ENCODE peak calls at places on chromosome 13, in eight cellular contexts. A, R, G, M, Q, S, C and K are unnamed samples.

GRCh38 chr13:91238036-91238435 is 109.5 kb upstream of the MIR17HG start:
- DNase-seq in R (no peak), C (no peak), G (no peak), A (no peak), M (no peak), S (no peak), Q (no peak), K (no peak)

GRCh38 chr13:33194820-33195692 is 90.5 kb downstream of the STARD13 start:
- DNase-seq in R (peak), A (no peak), S (peak), Q (peak), C (no peak), G (no peak), M (no peak), K (peak)

GRCh38 chr13:90868321-90868920 is 479.1 kb upstream of the MIR17HG start:
- DNase-seq in G (no peak), R (peak), Q (no peak), A (no peak), M (no peak), C (no peak), S (peak), K (no peak)

GRCh38 chr13:99033814-99034213 is 56.0 kb upstream of the DOCK9 start:
- DNase-seq in R (peak), S (no peak), C (no peak), A (no peak), G (no peak), Q (no peak), M (no peak), K (no peak)

GRCh38 chr13:100710176-100710575 is 35.6 kb upstream of the TMTC4 start:
- DNase-seq in A (no peak), R (no peak), G (no peak), Q (no peak), M (no peak), C (no peak), S (no peak), K (no peak)

GRCh38 chr13:20489185-20489820 is 36.4 kb downstream of the CRYL1 start:
- DNase-seq in S (peak), R (peak), Q (peak), M (no peak), C (peak), A (no peak), G (no peak), K (no peak)

GRCh38 chr13:90477194-90477593 is 870.3 kb upstream of the MIR17HG start:
- DNase-seq in R (peak), A (no peak), G (no peak), Q (no peak), C (no peak), S (no peak), M (no peak), K (no peak)

GRCh38 chr13:114077938-114078335 is 54.5 kb downstream of the RASA3 start:
- DNase-seq in Q (no peak), A (no peak), G (no peak), S (peak), R (peak), C (peak), M (peak), K (peak)

GRCh38 chr13:77720988-77721387 is 23.5 kb downstream of the SLAIN1 start:
- DNase-seq in M (no peak), Q (no peak), S (no peak), R (no peak), C (no peak), A (no peak), G (no peak), K (no peak)

GRCh38 chr13:49248433-49249002 is 793 bp downstream of the CDADC1 start:
- DNase-seq in C (no peak), R (peak), S (peak), G (no peak), A (peak), Q (no peak), M (no peak), K (no peak)

GRCh38 chr13:43431279-43431678 is 355.5 kb downstream of the ENOX1 start:
- DNase-seq in G (no peak), M (no peak), C (no peak), A (no peak), Q (no peak), S (no peak), R (no peak), K (no peak)

GRCh38 chr13:78121001-78121400 is 202.4 kb upstream of the EDNRB start:
- DNase-seq in R (no peak), A (no peak), C (no peak), Q (no peak), M (no peak), S (no peak), G (no peak), K (no peak)

GRCh38 chr13:37382156-37382555 is 216.4 kb downstream of the POSTN start:
- DNase-seq in G (no peak), S (no peak), C (no peak), A (no peak), Q (no peak), M (no peak), R (no peak), K (no peak)

GRCh38 chr13:63540042-63540441 is 2124.4 kb upstream of the PCDH20 start:
- DNase-seq in M (no peak), R (no peak), A (no peak), Q (no peak), S (no peak), C (no peak), G (no peak), K (no peak)

GRCh38 chr13:113628291-113629270 is 29.4 kb downstream of the ATP4B start:
- DNase-seq in C (no peak), Q (no peak), A (peak), M (no peak), S (no peak), R (no peak), G (no peak), K (no peak)

GRCh38 chr13:93776936-93777335 is 550.3 kb downstream of the GPC6 start:
- DNase-seq in A (no peak), Q (no peak), S (peak), C (no peak), R (peak), M (no peak), G (no peak), K (peak)

GRCh38 chr13:112721198-112722104 is 31.6 kb downstream of the ATP11A start:
- DNase-seq in M (no peak), G (no peak), A (no peak), R (no peak), S (no peak), Q (no peak), C (no peak), K (no peak)

GRCh38 chr13:59016250-59016649 is 1147.5 kb downstream of the DIAPH3 start:
- DNase-seq in Q (no peak), G (no peak), A (no peak), M (no peak), R (peak), C (no peak), S (peak), K (no peak)

GRCh38 chr13:32538234-32538620 is 368 bp downstream of the N4BP2L2 start:
- DNase-seq in A (peak), M (peak), S (peak), G (peak), C (no peak), Q (peak), R (peak), K (peak)

GRCh38 chr13:107138468-107138867 is 570.5 kb upstream of the ARGLU1 start:
- DNase-seq in Q (no peak), A (no peak), C (no peak), G (no peak), R (no peak), S (no peak), M (no peak), K (no peak)

GRCh38 chr13:23427342-23428182 is 5.9 kb downstream of the SACS start:
- DNase-seq in S (peak), A (no peak), R (peak), M (no peak), G (no peak), Q (peak), C (no peak), K (peak)

GRCh38 chr13:110305949-110306339 is 1.0 kb downstream of the COL4A1 start:
- DNase-seq in A (no peak), S (no peak), R (peak), G (no peak), M (no peak), C (peak), Q (no peak), K (no peak)

GRCh38 chr13:109301711-109302110 is 484.7 kb downstream of the IRS2 start:
- DNase-seq in Q (no peak), S (no peak), C (no peak), R (no peak), M (no peak), A (no peak), G (no peak), K (no peak)

GRCh38 chr13:80753951-80754350 is 413.0 kb upstream of the SPRY2 start:
- DNase-seq in R (no peak), C (no peak), A (no peak), Q (no peak), S (no peak), G (no peak), M (no peak), K (no peak)

GRCh38 chr13:104976964-104977363 is 1558.5 kb downstream of the EFNB2 start:
- DNase-seq in G (no peak), M (no peak), C (no peak), Q (no peak), R (no peak), A (no peak), S (no peak), K (no peak)

GRCh38 chr13:73299787-73300186 is 241.0 kb downstream of the KLF5 start:
- DNase-seq in C (no peak), Q (no peak), S (no peak), R (no peak), G (no peak), M (no peak), A (no peak), K (no peak)

GRCh38 chr13:32116210-32116609 is 84.6 kb downstream of the FRY start:
- DNase-seq in C (no peak), G (no peak), S (no peak), A (no peak), M (no peak), Q (no peak), R (peak), K (no peak)

GRCh38 chr13:28707629-28708427 is 10.9 kb downstream of the SLC46A3 start:
- DNase-seq in S (peak), M (no peak), A (no peak), G (no peak), R (peak), Q (no peak), C (no peak), K (peak)

GRCh38 chr13:112905990-112906641 is 62.9 kb upstream of the MCF2L start:
- DNase-seq in A (no peak), C (peak), S (no peak), M (no peak), Q (peak), R (no peak), G (no peak), K (no peak)

GRCh38 chr13:110559429-110559943 is 2.0 kb downstream of the RAB20 start:
- DNase-seq in Q (peak), C (peak), S (peak), A (peak), R (peak), G (no peak), M (peak), K (no peak)

GRCh38 chr13:101576977-101577376 is 124.5 kb downstream of the ITGBL1 start:
- DNase-seq in G (no peak), M (no peak), A (no peak), C (no peak), R (no peak), S (no peak), Q (no peak), K (no peak)

GRCh38 chr13:98004107-98004506 is 50.6 kb downstream of the IPO5 start:
- DNase-seq in A (no peak), C (no peak), G (no peak), Q (no peak), M (no peak), S (peak), R (peak), K (peak)

GRCh38 chr13:98504371-98504963 is 72.4 kb downstream of the STK24 start:
- DNase-seq in A (no peak), G (no peak), C (no peak), M (no peak), R (no peak), S (no peak), Q (no peak), K (no peak)

GRCh38 chr13:50692396-50692915 is 151.0 kb downstream of the DLEU7 start:
- DNase-seq in A (no peak), G (no peak), M (no peak), C (no peak), R (no peak), S (no peak), Q (no peak), K (no peak)

GRCh38 chr13:20686167-20686566 is 17.3 kb upstream of the IL17D start:
- DNase-seq in C (no peak), M (no peak), S (no peak), G (no peak), R (no peak), Q (no peak), A (no peak), K (no peak)

GRCh38 chr13:50386527-50387123 is 371.4 kb downstream of the KCNRG start:
- DNase-seq in R (peak), M (no peak), S (peak), Q (no peak), A (no peak), G (no peak), C (no peak), K (no peak)

GRCh38 chr13:93224545-93224944 is 2.1 kb upstream of the GPC6 start:
- DNase-seq in Q (no peak), C (no peak), S (peak), A (no peak), M (no peak), R (peak), G (no peak), K (no peak)

GRCh38 chr13:47549219-47549752 is 451.8 kb downstream of the SUCLA2 start:
- DNase-seq in R (no peak), C (no peak), G (no peak), M (no peak), A (no peak), S (no peak), Q (no peak), K (no peak)
- TF ChIP-seq CTCF in R (no peak), C (no peak), G (no peak), M (no peak), A (no peak), S (peak), Q (no peak), K (no peak)

GRCh38 chr13:52164989-52165388 is 5.6 kb upstream of the NEK3 start:
- DNase-seq in M (no peak), A (no peak), S (no peak), C (no peak), R (no peak), G (no peak), Q (no peak), K (no peak)
- TF ChIP-seq CTCF in M (no peak), A (no peak), S (no peak), C (no peak), R (no peak), G (no peak), Q (no peak), K (no peak)

GRCh38 chr13:25064396-25064795 is 31.5 kb upstream of the PABPC3 start:
- DNase-seq in Q (no peak), C (no peak), G (no peak), R (no peak), S (no peak), A (no peak), M (no peak), K (no peak)

GRCh38 chr13:25065974-25066770 is 29.8 kb upstream of the PABPC3 start:
- DNase-seq in C (no peak), G (no peak), M (no peak), S (no peak), A (no peak), R (no peak), Q (no peak), K (no peak)

GRCh38 chr13:25059943-25060342 is 36.0 kb upstream of the PABPC3 start:
- DNase-seq in G (no peak), M (no peak), C (no peak), S (no peak), A (no peak), Q (no peak), R (no peak), K (no peak)

GRCh38 chr13:25059166-25059565 is 36.8 kb upstream of the PABPC3 start:
- DNase-seq in Q (no peak), G (no peak), A (no peak), S (no peak), M (no peak), C (no peak), R (no peak), K (no peak)

GRCh38 chr13:25062479-25062878 is 33.5 kb upstream of the PABPC3 start:
- DNase-seq in M (no peak), R (no peak), C (no peak), Q (no peak), A (no peak), S (no peak), G (no peak), K (no peak)
- TF ChIP-seq CTCF in M (no peak), R (no peak), C (no peak), Q (no peak), A (no peak), S (no peak), G (no peak), K (no peak)

GRCh38 chr13:53206455-53206854 is 177.8 kb downstream of the OLFM4 start:
- DNase-seq in R (no peak), M (no peak), S (no peak), G (no peak), Q (no peak), C (no peak), A (no peak), K (no peak)
- TF ChIP-seq CTCF in R (peak), M (peak), S (peak), G (no peak), Q (no peak), C (no peak), A (no peak), K (peak)

DNA sequence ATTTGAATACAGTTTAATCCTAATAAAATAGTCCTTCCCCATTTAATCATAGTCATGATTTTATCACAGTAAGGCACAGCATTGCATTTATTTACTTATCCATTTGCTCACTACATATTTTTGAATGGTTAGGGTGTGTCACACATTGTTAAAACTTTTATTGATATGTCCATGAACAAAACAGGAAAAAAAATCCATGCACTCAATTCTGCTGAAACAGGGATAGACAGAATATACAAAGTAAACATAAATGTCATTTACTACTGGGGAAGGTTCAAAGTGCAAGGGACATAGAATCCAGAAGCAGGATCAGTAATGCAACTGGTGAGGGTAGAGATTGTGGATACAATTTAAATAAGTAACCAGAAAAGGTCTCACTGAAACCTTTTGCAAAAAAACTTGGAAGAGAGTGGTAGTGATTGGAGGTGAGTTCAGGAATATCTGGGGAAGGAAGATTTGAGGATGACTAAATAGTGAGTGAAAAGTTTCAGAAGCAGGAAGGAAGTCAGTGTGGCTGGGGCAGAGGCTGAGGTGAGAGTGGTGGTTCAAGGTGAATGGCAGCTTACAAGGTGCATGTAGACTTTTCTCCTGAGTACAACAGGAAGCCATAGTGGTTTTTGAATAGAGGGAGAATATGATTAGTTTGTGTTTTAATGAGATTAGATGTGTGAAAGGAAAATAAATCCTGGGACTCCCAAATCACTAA is 387.2 kb upstream of the ATXN8OS start:
- DNase-seq in A (no peak), Q (no peak), C (no peak), G (no peak), R (no peak), S (no peak), M (no peak), K (no peak)
- TF ChIP-seq CTCF in A (no peak), Q (no peak), C (no peak), G (no peak), R (no peak), S (no peak), M (no peak), K (no peak)

DNA sequence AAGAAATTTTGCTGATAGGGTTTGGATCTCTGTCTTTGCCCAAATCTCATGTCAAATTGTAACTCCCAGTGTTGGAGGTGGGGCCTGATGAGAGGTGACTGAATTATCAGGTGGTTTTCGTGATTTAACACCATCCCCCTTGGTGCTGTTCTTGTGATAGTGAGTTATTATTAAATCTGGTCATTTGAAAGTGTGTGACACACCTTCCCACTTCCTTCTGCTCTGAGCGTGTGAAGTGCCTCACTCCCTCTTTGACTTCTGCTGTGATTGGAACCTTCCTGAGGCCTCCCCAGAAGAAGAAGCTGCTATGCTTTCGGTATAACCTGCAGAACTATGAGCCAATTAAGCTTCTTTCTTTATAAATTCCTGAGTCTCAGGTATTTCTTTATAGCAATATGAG is 632.0 kb downstream of the SLITRK5 start:
- DNase-seq in M (no peak), S (no peak), G (no peak), R (no peak), Q (no peak), A (no peak), C (no peak), K (no peak)
- TF ChIP-seq CTCF in M (no peak), S (no peak), G (no peak), R (no peak), Q (no peak), A (no peak), C (no peak), K (no peak)

DNA sequence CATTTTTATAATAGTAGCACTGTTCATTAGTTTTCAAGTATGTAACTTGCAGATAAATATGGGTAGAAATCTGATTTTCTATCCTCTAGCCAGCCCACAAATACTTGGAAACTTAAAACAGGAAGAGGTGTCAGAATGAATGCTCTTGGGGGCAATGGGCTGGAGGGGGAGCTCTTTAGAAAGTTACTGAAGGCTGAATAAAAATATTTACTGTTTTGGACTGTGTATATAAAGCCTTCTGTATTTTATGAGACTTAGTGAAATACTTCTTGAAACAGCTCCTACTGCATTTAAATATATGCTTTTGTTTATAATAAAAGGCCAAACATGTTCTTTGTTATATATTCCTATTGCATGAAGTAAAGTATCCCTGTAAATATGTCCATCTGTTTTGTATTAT is 138.8 kb downstream of the RGCC start:
- DNase-seq in M (no peak), R (peak), S (no peak), Q (no peak), G (no peak), A (no peak), C (no peak), K (no peak)
- TF ChIP-seq CTCF in M (no peak), R (peak), S (peak), Q (no peak), G (no peak), A (no peak), C (no peak), K (peak)

DNA sequence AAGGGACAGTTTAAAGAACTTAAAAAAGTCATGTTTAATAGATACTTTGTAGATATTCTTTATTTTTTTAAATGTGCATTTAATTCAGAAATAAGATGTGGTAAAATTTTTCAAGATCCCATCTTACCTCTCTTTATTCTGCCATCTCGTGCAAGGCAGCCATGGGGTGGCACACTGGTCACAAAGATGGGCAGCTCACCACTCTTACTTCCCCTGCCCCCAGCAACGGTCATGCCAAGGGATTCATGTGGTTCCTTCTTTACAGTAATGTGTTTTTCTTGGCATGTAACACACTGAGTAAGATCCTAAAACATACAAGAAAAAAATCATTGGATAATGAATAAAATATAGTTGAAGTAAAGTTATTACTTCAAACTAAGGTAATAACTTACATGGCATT is 64.2 kb downstream of the LNX2 start:
- DNase-seq in R (peak), C (no peak), M (no peak), S (peak), A (no peak), Q (no peak), G (no peak), K (peak)
- TF ChIP-seq CTCF in R (no peak), C (no peak), M (no peak), S (peak), A (no peak), Q (no peak), G (peak), K (peak)